ENCODE peak calls at places on chromosome 1, in nine cellular contexts. One of them, this sample, is unnamed.

GRCh38 chr1:169877800-169878491 is 15.8 kb downstream of the SCYL3 start:
- DNase-seq in mucosa of descending colon: no peak
- DNase-seq in tibial nerve: no peak
- DNase-seq in psoas muscle: no peak
- DNase-seq in progenitor cell of endocrine pancreas: no peak
- DNase-seq in fibroblast of mammary gland: peak
- DNase-seq in endothelial cell: no peak
- DNase-seq in SK-N-SH: no peak
- DNase-seq in HFF-Myc: peak
- DNase-seq in this sample: no peak

GRCh38 chr1:162983671-162984425 is 85.3 kb upstream of the RGS4 start:
- DNase-seq in mucosa of descending colon: no peak
- DNase-seq in progenitor cell of endocrine pancreas: no peak
- DNase-seq in psoas muscle: no peak
- DNase-seq in fibroblast of mammary gland: no peak
- DNase-seq in endothelial cell: no peak
- DNase-seq in SK-N-SH: no peak
- DNase-seq in tibial nerve: no peak
- DNase-seq in HFF-Myc: no peak
- DNase-seq in this sample: no peak

GRCh38 chr1:147245586-147246021 is 3.1 kb downstream of the CHD1L start:
- DNase-seq in progenitor cell of endocrine pancreas: no peak
- DNase-seq in SK-N-SH: no peak
- DNase-seq in mucosa of descending colon: no peak
- DNase-seq in psoas muscle: no peak
- DNase-seq in tibial nerve: no peak
- DNase-seq in fibroblast of mammary gland: peak
- DNase-seq in endothelial cell: no peak
- DNase-seq in HFF-Myc: no peak
- DNase-seq in this sample: no peak

GRCh38 chr1:6353948-6354658 is 39.5 kb downstream of the ACOT7 start:
- DNase-seq in tibial nerve: no peak
- DNase-seq in SK-N-SH: no peak
- DNase-seq in mucosa of descending colon: peak
- DNase-seq in HFF-Myc: no peak
- DNase-seq in progenitor cell of endocrine pancreas: no peak
- DNase-seq in endothelial cell: no peak
- DNase-seq in psoas muscle: peak
- DNase-seq in fibroblast of mammary gland: peak
- DNase-seq in this sample: no peak

GRCh38 chr1:180950321-180950720 is 37.6 kb downstream of the KIAA1614 start:
- DNase-seq in endothelial cell: no peak
- DNase-seq in psoas muscle: no peak
- DNase-seq in fibroblast of mammary gland: no peak
- DNase-seq in progenitor cell of endocrine pancreas: no peak
- DNase-seq in HFF-Myc: no peak
- DNase-seq in mucosa of descending colon: no peak
- DNase-seq in tibial nerve: no peak
- DNase-seq in SK-N-SH: peak
- DNase-seq in this sample: no peak

GRCh38 chr1:22685675-22686074 is 25.0 kb upstream of the EPHB2 start:
- DNase-seq in psoas muscle: no peak
- DNase-seq in HFF-Myc: no peak
- DNase-seq in tibial nerve: no peak
- DNase-seq in mucosa of descending colon: no peak
- DNase-seq in progenitor cell of endocrine pancreas: no peak
- DNase-seq in fibroblast of mammary gland: no peak
- DNase-seq in endothelial cell: no peak
- DNase-seq in SK-N-SH: peak
- DNase-seq in this sample: peak

GRCh38 chr1:181318858-181319235 is 164.5 kb upstream of the CACNA1E start:
- DNase-seq in mucosa of descending colon: no peak
- DNase-seq in endothelial cell: no peak
- DNase-seq in psoas muscle: no peak
- DNase-seq in fibroblast of mammary gland: peak
- DNase-seq in tibial nerve: no peak
- DNase-seq in SK-N-SH: no peak
- DNase-seq in progenitor cell of endocrine pancreas: no peak
- DNase-seq in HFF-Myc: no peak
- DNase-seq in this sample: no peak

GRCh38 chr1:58870298-58870676 is 86.4 kb upstream of the JUN start:
- DNase-seq in mucosa of descending colon: peak
- DNase-seq in progenitor cell of endocrine pancreas: peak
- DNase-seq in fibroblast of mammary gland: no peak
- DNase-seq in SK-N-SH: no peak
- DNase-seq in HFF-Myc: no peak
- DNase-seq in endothelial cell: no peak
- DNase-seq in tibial nerve: no peak
- DNase-seq in psoas muscle: no peak
- DNase-seq in this sample: no peak

GRCh38 chr1:224182866-224183590 is at the start of gene DEGS1:
- DNase-seq in HFF-Myc: peak
- DNase-seq in endothelial cell: peak
- DNase-seq in mucosa of descending colon: peak
- DNase-seq in psoas muscle: peak
- DNase-seq in SK-N-SH: peak
- DNase-seq in tibial nerve: peak
- DNase-seq in progenitor cell of endocrine pancreas: peak
- DNase-seq in fibroblast of mammary gland: peak
- DNase-seq in this sample: peak

GRCh38 chr1:27726173-27726793 is 522 bp downstream of the FAM76A start:
- DNase-seq in endothelial cell: peak
- DNase-seq in psoas muscle: peak
- DNase-seq in HFF-Myc: no peak
- DNase-seq in fibroblast of mammary gland: peak
- DNase-seq in progenitor cell of endocrine pancreas: peak
- DNase-seq in tibial nerve: no peak
- DNase-seq in SK-N-SH: peak
- DNase-seq in mucosa of descending colon: peak
- DNase-seq in this sample: peak

GRCh38 chr1:227322376-227322775 is 4.1 kb upstream of the CDC42BPA start:
- DNase-seq in tibial nerve: no peak
- DNase-seq in psoas muscle: no peak
- DNase-seq in mucosa of descending colon: no peak
- DNase-seq in SK-N-SH: no peak
- DNase-seq in endothelial cell: no peak
- DNase-seq in progenitor cell of endocrine pancreas: no peak
- DNase-seq in fibroblast of mammary gland: no peak
- DNase-seq in HFF-Myc: no peak
- DNase-seq in this sample: no peak

GRCh38 chr1:53293123-53293522 is 34.7 kb downstream of the LRP8 start:
- DNase-seq in SK-N-SH: no peak
- DNase-seq in psoas muscle: peak
- DNase-seq in tibial nerve: no peak
- DNase-seq in HFF-Myc: no peak
- DNase-seq in progenitor cell of endocrine pancreas: no peak
- DNase-seq in fibroblast of mammary gland: peak
- DNase-seq in mucosa of descending colon: no peak
- DNase-seq in endothelial cell: no peak
- DNase-seq in this sample: no peak

GRCh38 chr1:173886746-173887611 is 18.8 kb downstream of the ZBTB37 start:
- DNase-seq in tibial nerve: no peak
- DNase-seq in progenitor cell of endocrine pancreas: no peak
- DNase-seq in fibroblast of mammary gland: no peak
- DNase-seq in SK-N-SH: no peak
- DNase-seq in psoas muscle: no peak
- DNase-seq in endothelial cell: no peak
- DNase-seq in mucosa of descending colon: no peak
- DNase-seq in HFF-Myc: no peak
- DNase-seq in this sample: no peak

GRCh38 chr1:237154173-237154572 is 112.2 kb downstream of the RYR2 start:
- DNase-seq in fibroblast of mammary gland: peak
- DNase-seq in SK-N-SH: no peak
- DNase-seq in mucosa of descending colon: no peak
- DNase-seq in HFF-Myc: no peak
- DNase-seq in progenitor cell of endocrine pancreas: no peak
- DNase-seq in endothelial cell: no peak
- DNase-seq in tibial nerve: no peak
- DNase-seq in psoas muscle: no peak
- DNase-seq in this sample: no peak

GRCh38 chr1:234909851-234910250 is 218.8 kb downstream of the TOMM20 start:
- DNase-seq in progenitor cell of endocrine pancreas: no peak
- DNase-seq in mucosa of descending colon: no peak
- DNase-seq in psoas muscle: no peak
- DNase-seq in HFF-Myc: no peak
- DNase-seq in fibroblast of mammary gland: no peak
- DNase-seq in endothelial cell: no peak
- DNase-seq in tibial nerve: no peak
- DNase-seq in SK-N-SH: no peak
- DNase-seq in this sample: no peak

GRCh38 chr1:234913771-234914170 is 214.9 kb downstream of the TOMM20 start:
- DNase-seq in fibroblast of mammary gland: no peak
- DNase-seq in HFF-Myc: no peak
- DNase-seq in psoas muscle: no peak
- DNase-seq in tibial nerve: no peak
- DNase-seq in mucosa of descending colon: no peak
- DNase-seq in SK-N-SH: no peak
- DNase-seq in endothelial cell: no peak
- DNase-seq in progenitor cell of endocrine pancreas: no peak
- DNase-seq in this sample: no peak

GRCh38 chr1:234911787-234912186 is 216.8 kb downstream of the TOMM20 start:
- DNase-seq in fibroblast of mammary gland: no peak
- DNase-seq in progenitor cell of endocrine pancreas: no peak
- DNase-seq in endothelial cell: peak
- DNase-seq in tibial nerve: no peak
- DNase-seq in mucosa of descending colon: no peak
- DNase-seq in SK-N-SH: no peak
- DNase-seq in psoas muscle: no peak
- DNase-seq in HFF-Myc: no peak
- DNase-seq in this sample: no peak

GRCh38 chr1:234914606-234915290 is 213.9 kb downstream of the TOMM20 start:
- DNase-seq in SK-N-SH: no peak
- DNase-seq in psoas muscle: no peak
- DNase-seq in tibial nerve: no peak
- DNase-seq in progenitor cell of endocrine pancreas: no peak
- DNase-seq in endothelial cell: no peak
- DNase-seq in HFF-Myc: no peak
- DNase-seq in fibroblast of mammary gland: no peak
- DNase-seq in mucosa of descending colon: no peak
- DNase-seq in this sample: no peak

DNA sequence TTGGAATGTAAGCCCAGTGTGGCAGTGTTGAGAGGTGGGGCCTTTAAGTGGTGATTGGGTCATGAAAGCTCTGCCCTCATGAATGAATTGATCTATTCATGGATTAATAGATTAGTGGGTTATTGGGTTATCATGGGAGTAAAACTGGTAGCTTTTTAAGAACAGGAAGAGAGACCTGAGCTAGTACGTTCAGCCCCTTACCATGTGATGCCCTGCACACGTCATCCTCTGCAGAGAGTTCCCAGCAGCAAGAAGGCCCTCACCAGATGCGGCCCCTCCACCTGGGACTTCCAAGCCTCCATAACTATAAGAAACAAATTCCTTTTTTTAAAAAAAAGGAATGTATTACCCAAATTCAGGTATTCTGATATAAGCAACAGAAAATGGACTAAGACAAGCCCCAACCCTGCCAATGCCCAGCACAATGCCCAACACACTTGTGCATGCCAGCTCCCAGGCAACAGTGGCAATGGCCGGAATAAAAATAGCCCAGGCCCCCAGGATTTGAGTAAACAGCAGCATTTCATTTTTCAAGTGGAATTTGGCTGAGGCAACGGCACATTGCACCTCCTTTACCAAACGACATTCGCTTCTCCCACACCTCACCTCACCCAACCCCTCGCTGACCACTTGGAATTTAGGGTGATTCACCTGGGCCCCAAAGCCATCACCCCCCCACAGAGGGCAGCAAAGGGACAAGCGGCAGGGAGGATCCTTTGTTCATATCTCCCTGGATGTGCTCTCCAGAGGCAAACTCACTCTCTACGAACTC is 215.9 kb downstream of the TOMM20 start:
- DNase-seq in HFF-Myc: no peak
- DNase-seq in endothelial cell: no peak
- DNase-seq in mucosa of descending colon: no peak
- DNase-seq in tibial nerve: no peak
- DNase-seq in fibroblast of mammary gland: no peak
- DNase-seq in progenitor cell of endocrine pancreas: no peak
- DNase-seq in SK-N-SH: no peak
- DNase-seq in psoas muscle: no peak
- DNase-seq in this sample: no peak
- TF ChIP-seq CTCF in HFF-Myc: no peak
- TF ChIP-seq CTCF in endothelial cell: no peak
- TF ChIP-seq CTCF in mucosa of descending colon: no peak
- TF ChIP-seq CTCF in tibial nerve: no peak
- TF ChIP-seq CTCF in fibroblast of mammary gland: no peak
- TF ChIP-seq CTCF in progenitor cell of endocrine pancreas: no peak
- TF ChIP-seq CTCF in SK-N-SH: no peak
- TF ChIP-seq CTCF in psoas muscle: no peak
- TF ChIP-seq CTCF in this sample: no peak

GRCh38 chr1:41492341-41492848 is 7.9 kb upstream of the EDN2 start:
- DNase-seq in mucosa of descending colon: peak
- DNase-seq in HFF-Myc: no peak
- DNase-seq in progenitor cell of endocrine pancreas: no peak
- DNase-seq in SK-N-SH: no peak
- DNase-seq in endothelial cell: peak
- DNase-seq in psoas muscle: no peak
- DNase-seq in tibial nerve: no peak
- DNase-seq in fibroblast of mammary gland: peak
- DNase-seq in this sample: no peak
- TF ChIP-seq CTCF in mucosa of descending colon: peak
- TF ChIP-seq CTCF in HFF-Myc: peak
- TF ChIP-seq CTCF in progenitor cell of endocrine pancreas: peak
- TF ChIP-seq CTCF in SK-N-SH: peak
- TF ChIP-seq CTCF in endothelial cell: peak
- TF ChIP-seq CTCF in psoas muscle: no peak
- TF ChIP-seq CTCF in tibial nerve: peak
- TF ChIP-seq CTCF in fibroblast of mammary gland: peak
- TF ChIP-seq CTCF in this sample: peak

DNA sequence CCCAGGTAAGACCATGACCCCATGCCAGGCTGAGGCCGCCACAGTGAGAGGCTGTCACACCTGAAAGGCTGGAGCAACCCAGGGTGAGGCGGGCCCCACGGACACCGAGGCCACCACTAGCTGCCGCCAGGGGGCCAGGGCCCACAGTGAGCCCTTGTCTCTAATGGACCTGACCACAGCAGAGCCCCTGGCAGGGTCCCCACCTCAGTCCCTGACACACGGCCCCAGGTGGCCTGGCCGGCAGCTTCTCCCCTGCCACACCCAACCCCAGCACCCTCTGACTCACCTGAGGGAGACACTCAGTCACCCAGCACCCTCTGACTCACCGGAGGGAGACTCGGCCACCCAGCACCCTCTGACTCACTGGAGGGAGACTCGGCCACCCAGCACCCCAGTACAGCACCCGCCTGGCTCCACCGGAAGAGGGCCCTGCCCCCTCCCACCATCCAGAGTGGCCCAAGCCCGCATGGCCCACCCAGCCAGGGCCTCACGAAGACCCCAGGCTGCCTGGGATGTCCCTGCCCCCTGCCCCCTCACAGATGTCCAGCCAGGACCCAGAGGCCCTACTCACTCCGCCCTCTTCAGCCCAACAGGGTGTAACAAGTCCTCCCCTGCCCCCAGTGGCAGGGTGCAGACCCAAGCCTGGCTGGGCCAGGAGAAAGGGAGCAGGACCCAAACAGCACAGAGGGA is 4.4 kb downstream of the DVL1 start:
- DNase-seq in tibial nerve: no peak
- DNase-seq in endothelial cell: peak
- DNase-seq in progenitor cell of endocrine pancreas: peak
- DNase-seq in SK-N-SH: peak
- DNase-seq in psoas muscle: peak
- DNase-seq in fibroblast of mammary gland: peak
- DNase-seq in mucosa of descending colon: no peak
- DNase-seq in HFF-Myc: no peak
- DNase-seq in this sample: peak
- TF ChIP-seq CTCF in tibial nerve: peak
- TF ChIP-seq CTCF in endothelial cell: peak
- TF ChIP-seq CTCF in progenitor cell of endocrine pancreas: peak
- TF ChIP-seq CTCF in SK-N-SH: peak
- TF ChIP-seq CTCF in psoas muscle: peak
- TF ChIP-seq CTCF in fibroblast of mammary gland: peak
- TF ChIP-seq CTCF in mucosa of descending colon: no peak
- TF ChIP-seq CTCF in HFF-Myc: peak
- TF ChIP-seq CTCF in this sample: peak

GRCh38 chr1:38778521-38778920 is 81.1 kb downstream of the RRAGC start:
- DNase-seq in SK-N-SH: no peak
- DNase-seq in tibial nerve: no peak
- DNase-seq in psoas muscle: no peak
- DNase-seq in progenitor cell of endocrine pancreas: no peak
- DNase-seq in HFF-Myc: no peak
- DNase-seq in fibroblast of mammary gland: no peak
- DNase-seq in endothelial cell: no peak
- DNase-seq in mucosa of descending colon: no peak
- DNase-seq in this sample: no peak
- TF ChIP-seq CTCF in SK-N-SH: no peak
- TF ChIP-seq CTCF in tibial nerve: no peak
- TF ChIP-seq CTCF in psoas muscle: no peak
- TF ChIP-seq CTCF in progenitor cell of endocrine pancreas: no peak
- TF ChIP-seq CTCF in HFF-Myc: no peak
- TF ChIP-seq CTCF in fibroblast of mammary gland: no peak
- TF ChIP-seq CTCF in endothelial cell: no peak
- TF ChIP-seq CTCF in mucosa of descending colon: no peak
- TF ChIP-seq CTCF in this sample: no peak